ENCODE peak calls at places on chromosomes 7 and 10, in six cellular contexts. P, G, I, E, S and F are unnamed samples.

GRCh38 chr7:525740-526139 is 6.1 kb upstream of the PDGFA start:
- DNase-seq in P (no peak), G (no peak), I (no peak), E (peak), S (no peak), F (peak)

GRCh38 chr7:12111461-12112405 is 99.4 kb upstream of the TMEM106B start:
- DNase-seq in P (peak), G (no peak), I (peak), E (peak), S (peak), F (no peak)

GRCh38 chr10:52216852-52217251 is 97.2 kb upstream of the DKK1 start:
- DNase-seq in P (no peak), G (no peak), I (peak), E (peak), S (no peak), F (no peak)

GRCh38 chr7:116087984-116088383 is 57.4 kb upstream of the TFEC start:
- DNase-seq in P (no peak), G (no peak), I (no peak), E (no peak), S (no peak), F (no peak)

GRCh38 chr10:7391748-7392147 is 19.1 kb downstream of the SFMBT2 start:
- DNase-seq in P (no peak), G (no peak), I (no peak), E (no peak), S (no peak), F (no peak)

GRCh38 chr10:75335191-75335590 is 66.4 kb downstream of the ZNF503 start:
- DNase-seq in P (no peak), G (no peak), I (no peak), E (no peak), S (no peak), F (no peak)

GRCh38 chr10:44424953-44425352 is 40.1 kb upstream of the CXCL12 start:
- DNase-seq in P (no peak), G (no peak), I (no peak), E (no peak), S (no peak), F (no peak)

GRCh38 chr7:88276605-88277153 is 30.0 kb downstream of the STEAP4 start:
- DNase-seq in P (no peak), G (no peak), I (no peak), E (no peak), S (no peak), F (no peak)

GRCh38 chr10:58651040-58651439 is 138.4 kb downstream of the BICC1 start:
- DNase-seq in P (no peak), G (no peak), I (peak), E (no peak), S (no peak), F (no peak)

GRCh38 chr10:16965740-16966447 is 148.7 kb upstream of the RSU1 start:
- DNase-seq in P (no peak), G (peak), I (no peak), E (peak), S (no peak), F (no peak)

GRCh38 chr7:155833651-155834050 is 21.4 kb upstream of the SHH start:
- DNase-seq in P (no peak), G (no peak), I (no peak), E (no peak), S (no peak), F (no peak)

GRCh38 chr10:68560916-68561691 is 967 bp downstream of the TET1 start:
- DNase-seq in P (peak), G (no peak), I (peak), E (no peak), S (peak), F (peak)

GRCh38 chr7:140041626-140042385 is 20.9 kb downstream of the PARP12 start:
- DNase-seq in P (no peak), G (no peak), I (no peak), E (peak), S (peak), F (no peak)

GRCh38 chr10:114349505-114350211 is 54.6 kb downstream of the AFAP1L2 start:
- DNase-seq in P (no peak), G (no peak), I (no peak), E (no peak), S (no peak), F (no peak)

GRCh38 chr10:109773818-109774440 is 149.4 kb downstream of the XPNPEP1 start:
- DNase-seq in P (no peak), G (no peak), I (peak), E (peak), S (no peak), F (no peak)

GRCh38 chr10:74963549-74963948 is 137.1 kb downstream of the KAT6B start:
- DNase-seq in P (no peak), G (no peak), I (no peak), E (no peak), S (no peak), F (no peak)

GRCh38 chr10:35336084-35336831 is at the start of gene CCNY:
- DNase-seq in P (peak), G (no peak), I (peak), E (peak), S (peak), F (peak)

GRCh38 chr10:47167591-47167990 is 132.4 kb upstream of the GDF10 start:
- DNase-seq in P (no peak), G (no peak), I (no peak), E (no peak), S (no peak), F (no peak)